ENCODE peak calls at places on chromosomes 5 and 9, in five cellular contexts. L, Z, I, N and U are unnamed samples.

GRCh38 chr5:1540166-1540565 is 16.4 kb upstream of the LPCAT1 start:
- DNase-seq in L (no peak), Z (no peak), I (peak; percentile 6), N (no peak), U (no peak)

GRCh38 chr5:113682497-113683136 is 169.1 kb downstream of the YTHDC2 start:
- DNase-seq in L (no peak), Z (no peak), I (no peak), N (peak; percentile 7), U (no peak)

GRCh38 chr9:98450486-98450885 is 195.0 kb upstream of the TBC1D2 start:
- DNase-seq in L (no peak), Z (no peak), I (no peak), N (no peak), U (no peak)

GRCh38 chr9:82466616-82467251 is 478.2 kb downstream of the SPATA31D1 start:
- DNase-seq in L (no peak), Z (no peak), I (no peak), N (no peak), U (no peak)

GRCh38 chr5:168291281-168291960 is at the start of gene WWC1:
- DNase-seq in L (no peak), Z (peak; percentile 86), I (no peak), N (peak; percentile 79), U (peak; percentile 61)

GRCh38 chr5:103362211-103362610 is 103.6 kb downstream of the MACIR start:
- DNase-seq in L (no peak), Z (no peak), I (no peak), N (no peak), U (no peak)

GRCh38 chr9:95189230-95190098 is 128.0 kb downstream of the FANCC start:
- DNase-seq in L (peak; percentile 26), Z (peak; percentile 52), I (peak; percentile 34), N (no peak), U (no peak)

GRCh38 chr5:6518298-6519057 is 69.8 kb downstream of the UBE2QL1 start:
- DNase-seq in L (no peak), Z (no peak), I (no peak), N (no peak), U (no peak)

GRCh38 chr9:131762356-131762932 is 22.6 kb upstream of the RAPGEF1 start:
- DNase-seq in L (peak; percentile 65), Z (peak; percentile 52), I (peak; percentile 54), N (peak; percentile 43), U (peak; percentile 66)

DNA sequence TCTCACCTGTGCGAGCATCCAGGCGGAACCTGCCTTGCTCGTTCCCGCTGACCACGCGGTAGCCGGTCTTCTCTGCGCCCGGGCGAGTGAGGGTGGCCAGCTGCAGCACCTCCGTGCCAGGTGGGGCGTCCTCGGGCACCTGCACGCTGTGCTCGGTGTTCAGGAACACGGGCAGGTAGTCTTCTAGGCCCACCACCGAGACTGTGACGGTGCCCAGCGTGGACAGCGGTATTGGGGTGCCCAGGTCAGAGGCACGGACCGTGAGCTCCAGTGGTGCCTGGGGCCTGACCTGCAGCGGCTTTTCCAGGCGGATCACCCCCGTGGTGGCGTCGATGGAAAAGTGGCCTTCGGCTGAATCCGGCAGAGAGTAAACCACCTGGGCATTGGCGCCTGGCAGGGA is 59.5 kb downstream of the FAT2 start:
- DNase-seq in L (no peak), Z (no peak), I (no peak), N (no peak), U (no peak)
- H3K27ac ChIP-seq in L (no peak overlapping the region), Z (no peak overlapping the region), I (no peak overlapping the region), N (no peak overlapping the region), U (no peak overlapping the region)

GRCh38 chr5:31640024-31640423 is 1.1 kb downstream of the PDZD2 start:
- DNase-seq in L (no peak), Z (no peak), I (no peak), N (no peak), U (no peak)
- H3K4me3 ChIP-seq in L (no peak overlapping the region), Z (no peak overlapping the region), I (peak overlapping the region; percentile 63), N (no peak overlapping the region), U (no peak overlapping the region)

GRCh38 chr5:180336234-180337020 is 16.7 kb downstream of the GFPT2 start:
- DNase-seq in L (no peak), Z (no peak), I (no peak), N (no peak), U (no peak)

GRCh38 chr5:180339583-180340183 is 13.5 kb downstream of the GFPT2 start:
- DNase-seq in L (no peak), Z (peak; percentile 50), I (no peak), N (no peak), U (no peak)

GRCh38 chr5:180340856-180341255 is 12.3 kb downstream of the GFPT2 start:
- DNase-seq in L (no peak), Z (peak; percentile 68), I (no peak), N (no peak), U (no peak)

GRCh38 chr5:180335614-180336233 is 17.4 kb downstream of the GFPT2 start:
- DNase-seq in L (no peak), Z (peak; percentile 97), I (no peak), N (no peak), U (no peak)

GRCh38 chr5:180338001-180338707 is 15.0 kb downstream of the GFPT2 start:
- DNase-seq in L (no peak), Z (no peak), I (no peak), N (no peak), U (no peak)
- H3K4me1 ChIP-seq in L (no peaks in the 10 kb centered on the region), Z (peaks cover 86% of the 10 kb centered on the region), I (peaks cover 3% of the 10 kb centered on the region), N (peaks cover 15% of the 10 kb centered on the region), U (no peaks in the 10 kb centered on the region)

GRCh38 chr9:77987104-77987656 is 44.4 kb downstream of the GNAQ start:
- DNase-seq in L (no peak), Z (no peak), I (no peak), N (no peak), U (no peak)

GRCh38 chr9:77989909-77990308 is 41.7 kb downstream of the GNAQ start:
- DNase-seq in L (no peak), Z (no peak), I (no peak), N (no peak), U (no peak)

GRCh38 chr9:77989437-77989836 is 42.2 kb downstream of the GNAQ start:
- DNase-seq in L (no peak), Z (no peak), I (no peak), N (no peak), U (no peak)

GRCh38 chr9:77985996-77986395 is 45.6 kb downstream of the GNAQ start:
- DNase-seq in L (no peak), Z (no peak), I (no peak), N (no peak), U (no peak)

DNA sequence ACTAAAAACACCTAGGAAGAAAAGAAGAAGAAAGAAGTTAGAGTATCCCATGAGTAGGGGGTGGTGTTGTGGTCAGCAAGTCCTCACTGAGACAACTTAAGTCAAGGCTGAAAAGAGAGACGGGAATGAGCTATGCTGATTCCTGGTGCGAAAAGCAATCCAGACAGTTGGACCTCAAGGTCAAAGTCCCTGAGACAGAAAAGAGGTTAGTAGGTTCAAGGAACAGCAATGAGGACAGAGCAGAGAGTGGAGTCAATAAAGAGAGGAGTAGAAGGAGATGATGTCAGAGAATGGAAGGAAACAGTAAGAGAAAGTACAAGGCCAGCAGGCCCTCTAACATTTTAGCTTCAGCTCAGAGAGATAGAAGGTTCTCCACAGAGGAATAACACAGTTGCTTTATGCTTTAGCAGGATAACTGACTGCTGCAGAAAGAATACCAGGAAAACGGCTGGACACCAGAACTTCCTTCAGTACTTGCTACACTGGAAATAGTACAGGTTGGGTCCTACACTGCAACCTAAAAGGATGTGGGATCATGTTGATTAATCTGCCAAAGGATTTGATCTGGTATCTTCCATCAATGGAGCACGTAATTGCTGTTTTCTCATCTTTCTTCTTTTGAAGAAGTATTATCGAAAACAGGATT is 43.6 kb downstream of the GNAQ start:
- DNase-seq in L (no peak), Z (no peak), I (no peak), N (no peak), U (no peak)
- H3K27ac ChIP-seq in L (no peak overlapping the region), Z (no peak overlapping the region), I (no peak overlapping the region), N (no peak overlapping the region), U (no peak overlapping the region)

GRCh38 chr5:32013658-32014057 is 160.5 kb downstream of the GOLPH3 start:
- DNase-seq in L (no peak), Z (no peak), I (no peak), N (no peak), U (no peak)

GRCh38 chr5:32017638-32018429 is 156.3 kb downstream of the GOLPH3 start:
- DNase-seq in L (no peak), Z (no peak), I (peak; percentile 50), N (no peak), U (no peak)

GRCh38 chr5:32018476-32019436 is 155.4 kb downstream of the GOLPH3 start:
- DNase-seq in L (no peak), Z (no peak), I (no peak), N (no peak), U (peak; percentile 9)

GRCh38 chr5:32008746-32009145 is 165.4 kb downstream of the GOLPH3 start:
- DNase-seq in L (no peak), Z (no peak), I (no peak), N (no peak), U (no peak)

GRCh38 chr5:32014345-32014744 is 159.8 kb downstream of the GOLPH3 start:
- DNase-seq in L (no peak), Z (no peak), I (no peak), N (no peak), U (no peak)
- H3K4me3 ChIP-seq in L (no peak overlapping the region), Z (no peak overlapping the region), I (no peak overlapping the region), N (no peak overlapping the region), U (no peak overlapping the region)

GRCh38 chr9:118463419-118463818 is 759.2 kb downstream of the TLR4 start:
- DNase-seq in L (no peak), Z (no peak), I (no peak), N (no peak), U (no peak)
- H3K4me1 ChIP-seq in L (no peaks in the 10 kb centered on the region), Z (no peaks in the 10 kb centered on the region), I (no peaks in the 10 kb centered on the region), N (no peaks in the 10 kb centered on the region), U (no peaks in the 10 kb centered on the region)